ENCODE peak calls at places on chromosomes 1 and 21, in five cellular contexts. L is OCI-LY7, W is H9, Q is PC-9, H is K562. Y is an unnamed sample.

GRCh38 chr1:81179239-81179638 is 621.5 kb upstream of the ADGRL2 start:
- DNase-seq in W (no peak), L (no peak), Q (peak; percentile 92), H (no peak), Y (no peak)

GRCh38 chr1:161198877-161199431 is at the start of gene ADAMTS4:
- DNase-seq in L (no peak), W (peak; percentile 82), H (peak; percentile 43), Q (no peak), Y (no peak)

GRCh38 chr1:190847166-190847565 is 369.5 kb upstream of the BRINP3 start:
- DNase-seq in W (no peak), H (no peak), Q (no peak), L (no peak), Y (no peak)

GRCh38 chr1:201366696-201367095 is 10.8 kb downstream of the TNNT2 start:
- DNase-seq in W (no peak), L (no peak), Q (no peak), H (no peak), Y (no peak)

GRCh38 chr1:16151200-16151708 is 4.6 kb downstream of the EPHA2 start:
- DNase-seq in L (peak; percentile 8), Q (no peak), W (no peak), H (peak; percentile 45), Y (no peak)

GRCh38 chr1:23403735-23404486 is 20.6 kb downstream of the TCEA3 start:
- DNase-seq in Q (peak; percentile 92), L (peak; percentile 76), H (peak; percentile 87), W (peak; percentile 91), Y (peak; percentile 75)

GRCh38 chr1:150053911-150054310 is 13.7 kb upstream of the VPS45 start:
- DNase-seq in Q (no peak), H (no peak), L (peak; percentile 6), W (no peak), Y (no peak)

GRCh38 chr21:42475526-42476492 is 20.2 kb downstream of the RSPH1 start:
- DNase-seq in W (no peak), H (no peak), Q (no peak), L (no peak), Y (no peak)

GRCh38 chr21:46372014-46372485 is 48.1 kb downstream of the PCNT start:
- DNase-seq in H (no peak), Q (no peak), W (no peak), L (no peak), Y (no peak)

GRCh38 chr1:209601809-209602657 is 18.5 kb downstream of the CAMK1G start:
- DNase-seq in Q (peak; percentile 41), W (no peak), L (peak; percentile 15), H (no peak), Y (peak; percentile 70)

GRCh38 chr1:176469450-176469985 is 6.5 kb downstream of the PAPPA2 start:
- DNase-seq in Q (no peak), H (no peak), L (no peak), W (no peak), Y (no peak)

GRCh38 chr1:116127848-116128540 is 16.8 kb downstream of the MAB21L3 start:
- DNase-seq in H (no peak), L (no peak), Q (no peak), W (no peak), Y (no peak)

GRCh38 chr21:27734146-27734545 is 767.3 kb upstream of the ADAMTS5 start:
- DNase-seq in Q (no peak), L (no peak), W (no peak), H (no peak), Y (no peak)

GRCh38 chr1:176878750-176879536 is 285.6 kb downstream of the ASTN1 start:
- DNase-seq in H (peak; percentile 77), L (peak; percentile 4), Q (no peak), W (peak; percentile 78), Y (no peak)

GRCh38 chr1:153532161-153532560 is 3.6 kb downstream of the S100A6 start:
- DNase-seq in Q (no peak), L (no peak), W (no peak), H (no peak), Y (no peak)

GRCh38 chr1:116243673-116244101 is 129.4 kb upstream of the ATP1A1 start:
- DNase-seq in Q (no peak), H (no peak), W (no peak), L (no peak), Y (no peak)

GRCh38 chr1:208298593-208299233 is 54.5 kb upstream of the PLXNA2 start:
- DNase-seq in W (no peak), H (no peak), L (no peak), Q (no peak), Y (no peak)

GRCh38 chr1:232982238-232982944 is 32.0 kb downstream of the NTPCR start:
- DNase-seq in H (no peak), L (no peak), W (no peak), Q (peak; percentile 35), Y (no peak)

DNA sequence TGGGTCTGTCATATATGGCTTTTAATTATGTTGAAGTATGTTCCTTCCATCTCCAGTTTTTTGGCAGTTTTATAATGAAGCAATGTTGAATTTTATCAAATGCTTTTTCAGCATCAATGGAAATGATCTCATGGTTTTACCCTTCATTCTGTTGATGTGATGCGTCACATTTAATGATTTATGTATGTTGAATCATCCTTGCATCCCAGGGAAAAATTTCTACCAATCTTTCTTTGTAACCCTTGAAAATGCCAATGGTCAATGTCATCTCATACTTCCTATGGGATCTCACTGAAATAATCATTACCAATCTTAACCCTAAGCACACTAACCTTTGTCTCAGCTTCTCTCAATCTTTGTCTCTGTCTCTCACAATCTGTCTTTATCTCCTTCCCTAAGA is 1004.0 kb downstream of the KCNT2 start:
- DNase-seq in Q (no peak), H (no peak), W (no peak), L (no peak), Y (no peak)
- H3K9me3 ChIP-seq in Q (no peaks in the 10 kb centered on the region), H (no peaks in the 10 kb centered on the region), W (no peaks in the 10 kb centered on the region), L (no peaks in the 10 kb centered on the region), Y (no peaks in the 10 kb centered on the region)

GRCh38 chr1:169484683-169485426 is 889 bp downstream of the SLC19A2 start:
- DNase-seq in W (no peak), H (no peak), L (peak; percentile 50), Q (peak; percentile 53), Y (peak; percentile 60)
- H2AFZ ChIP-seq in W (no peak overlapping the region), H (peak overlapping the region; percentile 92), L (peak overlapping the region; percentile 98), Q (peak overlapping the region; percentile 87), Y (peak overlapping the region; percentile 77)

GRCh38 chr1:155942578-155943141 is 1.2 kb downstream of the RXFP4 start:
- DNase-seq in L (no peak), Q (no peak), W (no peak), H (no peak), Y (no peak)
- H3K27ac ChIP-seq in L (peak overlapping the region; percentile 96), Q (no peak overlapping the region), W (no peak overlapping the region), H (no peak overlapping the region), Y (peak overlapping the region; percentile 87)

GRCh38 chr1:9052272-9053049 is 17.0 kb downstream of the SLC2A5 start:
- DNase-seq in W (no peak), L (no peak), H (no peak), Q (no peak), Y (no peak)
- H3K9me3 ChIP-seq in W (no peaks in the 10 kb centered on the region), L (no peaks in the 10 kb centered on the region), H (no peaks in the 10 kb centered on the region), Q (no peaks in the 10 kb centered on the region), Y (no peaks in the 10 kb centered on the region)

GRCh38 chr1:101540161-101540560 is 303.3 kb downstream of the S1PR1 start:
- DNase-seq in H (no peak), W (no peak), Q (no peak), L (no peak), Y (no peak)
- H2AFZ ChIP-seq in H (no peak overlapping the region), W (no peak overlapping the region), Q (no peak overlapping the region), L (no peak overlapping the region), Y (no peak overlapping the region)

GRCh38 chr1:65527211-65527610 is 106.7 kb downstream of the LEPR start:
- DNase-seq in H (no peak), L (no peak), Q (no peak), W (no peak), Y (no peak)

GRCh38 chr1:65525297-65526048 is 105.0 kb downstream of the LEPR start:
- DNase-seq in H (peak; percentile 75), L (no peak), Q (no peak), W (peak; percentile 29), Y (no peak)

GRCh38 chr1:65526049-65526556 is 105.6 kb downstream of the LEPR start:
- DNase-seq in W (no peak), L (no peak), Q (no peak), H (no peak), Y (no peak)

GRCh38 chr1:65528104-65528503 is 107.6 kb downstream of the LEPR start:
- DNase-seq in W (no peak), Q (no peak), L (no peak), H (peak; percentile 34), Y (no peak)

GRCh38 chr1:65527672-65528071 is 107.2 kb downstream of the LEPR start:
- DNase-seq in Q (no peak), L (no peak), H (peak; percentile 16), W (no peak), Y (no peak)
- H3K27ac ChIP-seq in Q (no peak overlapping the region), L (no peak overlapping the region), H (peak overlapping the region; percentile 73), W (no peak overlapping the region), Y (no peak overlapping the region)

GRCh38 chr1:227662933-227663332 is 72.2 kb downstream of the JMJD4 start:
- DNase-seq in H (no peak), W (no peak), Q (no peak), L (no peak), Y (no peak)

GRCh38 chr1:227666286-227666685 is 68.8 kb downstream of the JMJD4 start:
- DNase-seq in L (no peak), Q (no peak), H (no peak), W (no peak), Y (no peak)

GRCh38 chr1:227661495-227661894 is 73.6 kb downstream of the JMJD4 start:
- DNase-seq in L (no peak), Q (no peak), H (no peak), W (no peak), Y (no peak)
- H3K9me3 ChIP-seq in L (peaks cover 75% of the 10 kb centered on the region), Q (peaks cover 71% of the 10 kb centered on the region), H (peaks cover 25% of the 10 kb centered on the region), W (peaks cover 92% of the 10 kb centered on the region), Y (peaks cover 4% of the 10 kb centered on the region)